ENCODE peak calls at places on chromosomes 13 and 19, in five cellular contexts. M is psoas muscle, P is fibroblast of mammary gland, H is HT1080, L is uterus. F is an unnamed sample.

GRCh38 chr13:113307491-113307890 is 10.5 kb downstream of the LAMP1 start:
- DNase-seq in L (no peak), H (no peak), M (no peak), P (no peak), F (no peak)

GRCh38 chr13:111551421-111551820 is 231.0 kb downstream of the TEX29 start:
- DNase-seq in P (no peak), M (no peak), H (no peak), L (no peak), F (no peak)

GRCh38 chr19:3979674-3980352 is 5.5 kb downstream of the EEF2 start:
- DNase-seq in L (no peak), P (no peak), H (no peak), M (no peak), F (no peak)

GRCh38 chr13:40170982-40171381 is 495.5 kb downstream of the FOXO1 start:
- DNase-seq in M (no peak), P (no peak), H (no peak), L (no peak), F (no peak)

GRCh38 chr19:38644719-38645118 is 2.7 kb upstream of the ACTN4 start:
- DNase-seq in M (no peak), L (no peak), P (no peak), H (no peak), F (no peak)

GRCh38 chr13:57123660-57124059 is 17.1 kb upstream of the PRR20A start:
- DNase-seq in H (peak), L (no peak), M (no peak), P (no peak), F (no peak)

GRCh38 chr19:801030-801860 is 4.0 kb downstream of the PTBP1 start:
- DNase-seq in M (peak), L (peak), P (peak), H (no peak), F (no peak)

GRCh38 chr19:38792250-38793111 is 3.5 kb downstream of the LGALS7B start:
- DNase-seq in H (no peak), L (no peak), M (peak), P (peak), F (no peak)

GRCh38 chr19:43207991-43208390 is 2.6 kb upstream of the PSG4 start:
- DNase-seq in P (no peak), L (no peak), H (no peak), M (no peak), F (no peak)

GRCh38 chr13:25262261-25262660 is 25.0 kb downstream of the MTMR6 start:
- DNase-seq in H (no peak), M (no peak), L (no peak), P (no peak), F (no peak)

GRCh38 chr19:11463391-11463790 is 17.5 kb downstream of the ELAVL3 start:
- DNase-seq in P (no peak), H (no peak), L (no peak), M (no peak), F (no peak)

GRCh38 chr19:6216996-6217751 is 62.6 kb downstream of the MLLT1 start:
- DNase-seq in H (no peak), M (peak), L (peak), P (no peak), F (peak)

GRCh38 chr13:109764474-109765292 is 21.7 kb downstream of the IRS2 start:
- DNase-seq in P (peak), H (no peak), L (no peak), M (peak), F (no peak)

GRCh38 chr19:2461751-2462634 is 5.2 kb upstream of the LMNB2 start:
- DNase-seq in M (peak), P (peak), H (peak), L (peak), F (no peak)

GRCh38 chr19:33290082-33290815 is 12.1 kb downstream of the CEBPA start:
- DNase-seq in M (peak), H (no peak), P (no peak), L (no peak), F (no peak)

GRCh38 chr13:111347438-111347837 is 27.0 kb downstream of the TEX29 start:
- DNase-seq in P (no peak), L (no peak), M (no peak), H (no peak), F (no peak)

GRCh38 chr19:2048959-2049740 is 1.9 kb downstream of the MKNK2 start:
- DNase-seq in P (no peak), H (no peak), L (no peak), M (peak), F (no peak)

GRCh38 chr13:24627090-24627714 is 53.0 kb upstream of the ATP12A start:
- DNase-seq in M (no peak), H (no peak), L (no peak), P (peak), F (no peak)